ENCODE peak calls at places on chromosomes 7 and 10, in five cellular contexts. One of them, this sample, is unnamed.

GRCh38 chr10:25125151-25125550 is 49.6 kb upstream of the GPR158 start:
- DNase-seq in Calu3: no peak
- DNase-seq in glutamatergic neuron: peak
- DNase-seq in memory B cell: no peak
- DNase-seq in K562: no peak
- DNase-seq in this sample: no peak

GRCh38 chr10:103643381-103643780 is 149.9 kb downstream of the NEURL1 start:
- DNase-seq in Calu3: no peak
- DNase-seq in glutamatergic neuron: no peak
- DNase-seq in memory B cell: no peak
- DNase-seq in K562: no peak
- DNase-seq in this sample: no peak

GRCh38 chr7:6026011-6026819 is 5.0 kb upstream of the ANKRD61 start:
- DNase-seq in Calu3: peak
- DNase-seq in glutamatergic neuron: peak
- DNase-seq in memory B cell: peak
- DNase-seq in K562: peak
- DNase-seq in this sample: no peak

GRCh38 chr7:92076509-92076908 is 57.8 kb downstream of the CYP51A1 start:
- DNase-seq in Calu3: no peak
- DNase-seq in glutamatergic neuron: no peak
- DNase-seq in memory B cell: no peak
- DNase-seq in K562: no peak
- DNase-seq in this sample: no peak

GRCh38 chr10:113583561-113583960 is 30.7 kb downstream of the HABP2 start:
- DNase-seq in Calu3: no peak
- DNase-seq in glutamatergic neuron: no peak
- DNase-seq in memory B cell: no peak
- DNase-seq in K562: no peak
- DNase-seq in this sample: no peak

GRCh38 chr7:80830584-80831319 is 88.1 kb downstream of the SEMA3C start:
- DNase-seq in Calu3: no peak
- DNase-seq in glutamatergic neuron: no peak
- DNase-seq in memory B cell: no peak
- DNase-seq in K562: no peak
- DNase-seq in this sample: no peak

GRCh38 chr7:158650821-158651225 is 53.8 kb downstream of the NCAPG2 start:
- DNase-seq in Calu3: no peak
- DNase-seq in glutamatergic neuron: no peak
- DNase-seq in memory B cell: no peak
- DNase-seq in K562: no peak
- DNase-seq in this sample: no peak

GRCh38 chr7:19621740-19622139 is 87.1 kb downstream of the POLR1F start:
- DNase-seq in Calu3: no peak
- DNase-seq in glutamatergic neuron: no peak
- DNase-seq in memory B cell: no peak
- DNase-seq in K562: no peak
- DNase-seq in this sample: no peak

GRCh38 chr10:474406-474805 is 215.1 kb downstream of the DIP2C start:
- DNase-seq in Calu3: no peak
- DNase-seq in glutamatergic neuron: no peak
- DNase-seq in memory B cell: no peak
- DNase-seq in K562: no peak
- DNase-seq in this sample: no peak

This sample was measured in cortex of kidney.